ENCODE peak calls at places on chromosome 17, in four cellular contexts. K is neuronal stem cell, J is foreskin keratinocyte, Y is GM20000. E is an unnamed sample.

GRCh38 chr17:3722716-3723115 is 987 bp upstream of the HASPIN start:
- DNase-seq in J (no peak), K (no peak), Y (no peak), E (no peak)

GRCh38 chr17:5034651-5035050 is 575 bp downstream of the SLC52A1 start:
- DNase-seq in Y (no peak), K (no peak), J (no peak), E (no peak)

GRCh38 chr17:1958134-1958881 is 66.8 kb downstream of the RTN4RL1 start:
- DNase-seq in Y (no peak), J (no peak), K (no peak), E (no peak)

GRCh38 chr17:694239-694638 is 20.4 kb downstream of the VPS53 start:
- DNase-seq in Y (no peak), K (no peak), J (peak; percentile 98), E (no peak)

GRCh38 chr17:1347681-1348318 is 52.2 kb downstream of the YWHAE start:
- DNase-seq in J (no peak), K (no peak), Y (no peak), E (no peak)

GRCh38 chr17:2042355-2042929 is 620 bp downstream of the OVCA2 start:
- DNase-seq in J (no peak), Y (no peak), K (no peak), E (no peak)

GRCh38 chr17:35088911-35089845 is 25.7 kb upstream of the RFFL start:
- DNase-seq in Y (peak; percentile 94), K (peak; percentile 84), J (no peak), E (peak; percentile 60)

GRCh38 chr17:21039839-21040575 is 2.8 kb downstream of the USP22 start:
- DNase-seq in K (no peak), Y (no peak), J (no peak), E (peak; percentile 42)

GRCh38 chr17:43547189-43547550 is 1.0 kb upstream of the ETV4 start:
- DNase-seq in K (no peak), Y (no peak), J (no peak), E (no peak)

GRCh38 chr17:48804936-48805411 is 12.1 kb downstream of the TTLL6 start:
- DNase-seq in J (no peak), K (peak; percentile 75), Y (peak; percentile 82), E (peak; percentile 57)

GRCh38 chr17:39598047-39598481 is 9.7 kb downstream of the NEUROD2 start:
- DNase-seq in J (no peak), Y (peak; percentile 28), K (no peak), E (no peak)

GRCh38 chr17:18960803-18961511 is 9.0 kb downstream of the SLC5A10 start:
- DNase-seq in K (peak; percentile 79), J (no peak), Y (peak; percentile 88), E (peak; percentile 25)

GRCh38 chr17:55451203-55451641 is 29.6 kb upstream of the MMD start:
- DNase-seq in J (no peak), K (no peak), Y (no peak), E (peak; percentile 100)